ENCODE peak calls at places on chromosomes 4 and X, in five cellular contexts. Z is GM23248, C is OCI-LY7, Q is hepatocyte, H is PC-3. S is an unnamed sample.

GRCh38 chr4:40540801-40541200 is 88.9 kb downstream of the RBM47 start:
- DNase-seq in Z (no peak), C (no peak), Q (no peak), H (no peak), S (no peak)

GRCh38 chr4:87745058-87745842 is 54.1 kb upstream of the IBSP start:
- DNase-seq in Z (peak), C (no peak), Q (peak), H (no peak), S (no peak)

GRCh38 chr4:111228874-111229273 is 606.0 kb upstream of the PITX2 start:
- DNase-seq in Z (peak), C (no peak), Q (no peak), H (peak), S (no peak)

GRCh38 chrX:25427873-25428555 is 412.2 kb upstream of the ARX start:
- DNase-seq in Z (no peak), C (no peak), Q (no peak), H (no peak), S (peak)

GRCh38 chr4:138241281-138242075 is 671 bp downstream of the SLC7A11 start:
- DNase-seq in Z (peak), C (peak), Q (peak), H (peak), S (peak)

GRCh38 chr4:181909368-181909767 is 333.8 kb upstream of the TENM3 start:
- DNase-seq in Z (peak), C (no peak), Q (peak), H (no peak), S (no peak)

GRCh38 chr4:164508126-164508525 is 245.8 kb upstream of the SMIM31 start:
- DNase-seq in Z (no peak), C (no peak), Q (no peak), H (no peak), S (no peak)

GRCh38 chr4:46432923-46433322 is 43.0 kb upstream of the GABRA2 start:
- DNase-seq in Z (peak), C (no peak), Q (no peak), H (peak), S (no peak)

GRCh38 chr4:160299177-160299576 is 1196.3 kb downstream of the RAPGEF2 start:
- DNase-seq in Z (no peak), C (no peak), Q (no peak), H (no peak), S (no peak)

GRCh38 chr4:212438-213174 is 88.3 kb downstream of the ZNF718 start:
- DNase-seq in Z (peak), C (no peak), Q (no peak), H (no peak), S (peak)

GRCh38 chrX:16695079-16695676 is 17.3 kb downstream of the CTPS2 start:
- DNase-seq in Z (peak), C (peak), Q (peak), H (peak), S (peak)

GRCh38 chr4:98687876-98688275 is 29.5 kb upstream of the TSPAN5 start:
- DNase-seq in Z (peak), C (no peak), Q (no peak), H (no peak), S (no peak)

GRCh38 chr4:126740687-126741086 is 892.1 kb upstream of the INTU start:
- DNase-seq in Z (no peak), C (no peak), Q (no peak), H (no peak), S (no peak)

GRCh38 chr4:38078590-38079381 is 118.6 kb downstream of the PTTG2 start:
- DNase-seq in Z (peak), C (no peak), Q (peak), H (peak), S (no peak)

GRCh38 chrX:38804481-38805293 is 3.4 kb downstream of the MID1IP1 start:
- DNase-seq in Z (peak), C (peak), Q (peak), H (peak), S (peak)

GRCh38 chr4:185821029-185821419 is 9.0 kb upstream of the SORBS2 start:
- DNase-seq in Z (no peak), C (no peak), Q (no peak), H (no peak), S (no peak)

GRCh38 chrX:22634751-22635150 is 362.0 kb downstream of the CBLL2 start:
- DNase-seq in Z (peak), C (no peak), Q (no peak), H (no peak), S (no peak)

GRCh38 chr4:173191623-173192041 is 23.0 kb downstream of the GALNT7 start:
- DNase-seq in Z (peak), C (no peak), Q (peak), H (peak), S (no peak)

GRCh38 chrX:135707880-135708279 is 5.6 kb upstream of the CT45A1 start:
- DNase-seq in Z (peak), C (peak), Q (no peak), H (peak), S (peak)

GRCh38 chr4:108036252-108036651 is 46.6 kb downstream of the HADH start:
- DNase-seq in Z (no peak), C (peak), Q (no peak), H (no peak), S (no peak)

GRCh38 chr4:106875340-106875739 is 160.8 kb downstream of the DKK2 start:
- DNase-seq in Z (no peak), C (no peak), Q (no peak), H (no peak), S (peak)
- TF ChIP-seq EZH2phosphoT487 in Z (no peak), C (no peak), Q (no peak), H (no peak), S (no peak)

DNA sequence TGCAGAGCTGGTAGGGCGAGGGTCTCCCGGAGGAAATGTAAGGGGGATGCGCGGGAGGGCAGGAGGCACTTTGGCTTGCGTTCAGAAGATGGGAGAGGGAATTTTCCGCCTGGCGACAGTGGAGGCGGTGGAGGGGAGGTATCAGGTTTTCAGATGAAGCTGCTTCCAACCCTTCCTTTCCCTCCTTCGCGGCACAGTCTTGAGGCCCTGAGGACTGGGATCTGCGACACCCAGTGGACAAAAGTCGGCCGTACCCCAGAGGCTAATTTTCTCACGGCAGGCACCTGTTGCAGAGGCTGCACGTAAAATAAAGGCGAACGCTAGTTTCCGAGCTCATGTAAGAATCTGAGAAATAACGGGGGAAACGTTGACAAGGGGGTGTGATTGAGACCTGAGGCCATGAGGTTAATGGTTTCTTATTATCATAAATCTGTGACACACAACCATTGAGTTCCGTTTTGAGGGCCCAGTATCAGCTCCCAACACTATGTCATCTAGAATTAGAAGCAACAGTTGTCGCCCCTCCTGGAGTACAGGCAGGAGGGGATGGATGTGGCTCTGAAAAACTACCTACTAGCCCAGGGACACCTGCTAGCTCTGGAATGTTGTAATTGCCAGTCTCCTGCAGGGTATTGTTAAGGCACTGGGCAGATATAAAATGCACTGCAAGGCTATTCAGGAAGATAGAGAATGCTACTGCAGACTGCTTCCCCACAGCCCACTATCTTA is 1.1 kb downstream of the ZCCHC18 start:
- DNase-seq in Z (peak), C (peak), Q (peak), H (peak), S (peak)
- TF ChIP-seq EZH2phosphoT487 in Z (no peak), C (no peak), Q (no peak), H (no peak), S (no peak)

GRCh38 chr4:74235135-74235534 is 73.1 kb upstream of the EPGN start:
- DNase-seq in Z (no peak), C (no peak), Q (no peak), H (no peak), S (no peak)

GRCh38 chr4:74228691-74229640 is 71.0 kb downstream of the MTHFD2L start:
- DNase-seq in Z (peak), C (peak), Q (peak), H (peak), S (peak)

DNA sequence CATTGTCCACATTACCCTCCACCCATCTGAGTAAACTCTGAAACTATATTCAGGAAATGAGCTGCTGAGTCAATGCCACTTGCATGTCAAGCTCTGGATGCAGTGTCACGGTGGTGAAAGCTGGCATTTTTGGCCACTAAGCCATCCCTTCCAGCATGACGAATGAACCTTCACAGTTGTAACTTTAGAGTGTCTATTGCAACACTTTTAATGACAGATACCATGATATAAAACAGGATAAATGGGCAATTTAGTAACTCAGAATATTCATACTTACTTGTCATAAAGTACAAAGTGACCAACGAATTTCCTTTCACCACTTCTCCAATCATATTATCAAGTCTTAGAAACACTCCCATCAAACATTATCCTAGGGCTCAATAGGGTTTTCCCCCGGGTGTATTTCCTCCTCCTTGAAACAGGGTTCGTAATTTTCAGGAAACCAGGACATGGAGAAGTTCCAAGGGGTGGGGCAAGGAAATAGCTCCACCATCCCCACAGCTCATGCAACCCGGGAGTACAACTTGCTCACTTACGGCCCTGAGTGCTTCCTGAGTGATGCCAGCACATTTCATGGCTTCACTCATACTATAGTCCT is 73.1 kb downstream of the MTHFD2L start:
- DNase-seq in Z (peak), C (no peak), Q (no peak), H (peak), S (no peak)
- TF ChIP-seq EZH2phosphoT487 in Z (peak), C (no peak), Q (no peak), H (no peak), S (no peak)

DNA sequence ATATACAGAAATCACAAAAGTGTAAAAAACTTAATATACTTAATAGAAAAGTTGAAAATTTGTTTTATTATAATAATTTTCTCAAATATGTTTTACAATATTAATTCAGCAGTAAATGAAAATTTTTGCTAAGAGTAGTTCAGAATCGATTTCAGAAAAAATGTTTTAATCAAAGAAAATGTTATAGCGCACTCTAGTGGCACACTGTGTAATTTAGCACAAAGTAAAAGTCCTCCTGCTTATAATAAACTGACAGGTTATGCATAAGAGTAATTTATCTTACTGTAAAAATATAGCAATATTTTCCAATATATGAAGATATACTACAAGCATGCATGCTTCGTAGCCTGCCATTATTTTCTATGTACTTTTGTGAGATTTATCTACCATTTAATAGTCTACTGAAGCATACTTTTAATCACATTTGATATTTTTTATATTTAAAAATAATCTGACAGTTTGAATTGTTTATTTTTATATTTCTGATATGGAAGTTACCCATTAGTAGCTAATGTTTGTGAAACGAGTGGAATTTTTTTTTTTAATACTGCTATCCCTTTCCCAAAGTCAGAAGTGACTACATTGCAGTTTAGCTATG is 217.9 kb upstream of the KLHL4 start:
- DNase-seq in Z (peak), C (peak), Q (peak), H (peak), S (peak)
- TF ChIP-seq EZH2phosphoT487 in Z (no peak), C (no peak), Q (no peak), H (no peak), S (no peak)